ENCODE peak calls at places on chromosome 19, in five cellular contexts. One of them, this sample, is unnamed.

GRCh38 chr19:54172413-54172763 is 572 bp downstream of the TMC4 start:
- DNase-seq in K562: no peak
- DNase-seq in H1: no peak
- DNase-seq in SK-N-SH: no peak
- DNase-seq in HepG2: no peak
- DNase-seq in this sample: no peak

GRCh38 chr19:28640506-28640905 is 572.4 kb downstream of the UQCRFS1 start:
- DNase-seq in H1: no peak
- DNase-seq in SK-N-SH: no peak
- DNase-seq in HepG2: no peak
- DNase-seq in K562: no peak
- DNase-seq in this sample: no peak

GRCh38 chr19:35991731-35992450 is 3.1 kb upstream of the SDHAF1 start:
- DNase-seq in K562: no peak
- DNase-seq in HepG2: no peak
- DNase-seq in SK-N-SH: no peak
- DNase-seq in H1: no peak
- DNase-seq in this sample: no peak

GRCh38 chr19:49997709-49998108 is 27.5 kb downstream of the VRK3 start:
- DNase-seq in HepG2: peak
- DNase-seq in SK-N-SH: peak
- DNase-seq in H1: no peak
- DNase-seq in K562: peak
- DNase-seq in this sample: peak

GRCh38 chr19:37874784-37875183 is 31.6 kb downstream of the WDR87 start:
- DNase-seq in HepG2: peak
- DNase-seq in SK-N-SH: no peak
- DNase-seq in H1: no peak
- DNase-seq in K562: no peak
- DNase-seq in this sample: no peak

GRCh38 chr19:35267818-35268545 is 780 bp upstream of the USF2 start:
- DNase-seq in K562: peak
- DNase-seq in H1: no peak
- DNase-seq in HepG2: no peak
- DNase-seq in SK-N-SH: peak
- DNase-seq in this sample: no peak

GRCh38 chr19:1754651-1755466 is 1.6 kb downstream of the ONECUT3 start:
- DNase-seq in H1: no peak
- DNase-seq in HepG2: no peak
- DNase-seq in K562: no peak
- DNase-seq in SK-N-SH: no peak
- DNase-seq in this sample: no peak

GRCh38 chr19:45376045-45376724 is 5.8 kb upstream of the ERCC2 start:
- DNase-seq in SK-N-SH: peak
- DNase-seq in K562: peak
- DNase-seq in HepG2: peak
- DNase-seq in H1: no peak
- DNase-seq in this sample: no peak

GRCh38 chr19:19176950-19177349 is 6.9 kb upstream of the MEF2B start:
- DNase-seq in SK-N-SH: no peak
- DNase-seq in K562: peak
- DNase-seq in HepG2: no peak
- DNase-seq in H1: no peak
- DNase-seq in this sample: no peak

GRCh38 chr19:45792482-45793177 is at the start of gene DMWD:
- DNase-seq in HepG2: peak
- DNase-seq in K562: peak
- DNase-seq in SK-N-SH: peak
- DNase-seq in H1: peak
- DNase-seq in this sample: peak

GRCh38 chr19:53772943-53773342 is 51.2 kb downstream of the NLRP12 start:
- DNase-seq in HepG2: peak
- DNase-seq in K562: peak
- DNase-seq in H1: no peak
- DNase-seq in SK-N-SH: peak
- DNase-seq in this sample: no peak

GRCh38 chr19:8506402-8506957 is 4.0 kb upstream of the PRAM1 start:
- DNase-seq in H1: no peak
- DNase-seq in K562: peak
- DNase-seq in SK-N-SH: no peak
- DNase-seq in HepG2: no peak
- DNase-seq in this sample: no peak

GRCh38 chr19:4229179-4229931 is at the start of gene EBI3:
- DNase-seq in SK-N-SH: no peak
- DNase-seq in H1: no peak
- DNase-seq in HepG2: no peak
- DNase-seq in K562: peak
- DNase-seq in this sample: peak

GRCh38 chr19:52095172-52096014 is at the start of gene ZNF841:
- DNase-seq in H1: peak
- DNase-seq in HepG2: peak
- DNase-seq in SK-N-SH: peak
- DNase-seq in K562: peak
- DNase-seq in this sample: peak

GRCh38 chr19:33194884-33195710 is 967 bp downstream of the LRP3 start:
- DNase-seq in K562: no peak
- DNase-seq in H1: no peak
- DNase-seq in HepG2: peak
- DNase-seq in SK-N-SH: peak
- DNase-seq in this sample: no peak

GRCh38 chr19:16615788-16616187 is 12.2 kb downstream of the MED26 start:
- DNase-seq in HepG2: no peak
- DNase-seq in SK-N-SH: peak
- DNase-seq in H1: no peak
- DNase-seq in K562: peak
- DNase-seq in this sample: no peak
- TF ChIP-seq TAF1 in HepG2: no peak
- TF ChIP-seq TAF1 in SK-N-SH: no peak
- TF ChIP-seq TAF1 in H1: no peak
- TF ChIP-seq TAF1 in K562: no peak
- TF ChIP-seq TAF1 in this sample: no peak

DNA sequence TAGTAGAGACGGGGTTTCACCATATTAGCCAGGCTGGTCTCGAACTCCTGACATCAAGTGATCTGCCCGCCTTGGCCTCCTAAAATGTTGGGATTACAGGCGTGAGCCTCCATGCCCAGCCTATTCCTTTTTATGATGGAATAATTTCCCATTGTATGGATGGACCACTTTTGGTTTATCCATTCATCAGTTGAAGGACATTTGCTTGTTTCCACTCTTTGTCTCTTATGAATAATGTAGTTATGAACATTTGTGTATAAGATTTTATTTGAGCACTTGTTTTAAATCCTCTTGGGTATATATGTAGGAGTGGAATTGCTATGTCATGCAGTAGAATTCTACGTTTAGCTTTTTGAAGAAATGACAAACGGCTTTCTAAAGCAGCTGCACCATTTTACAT is 23.3 kb downstream of the FBXO27 start:
- DNase-seq in H1: no peak
- DNase-seq in SK-N-SH: no peak
- DNase-seq in HepG2: no peak
- DNase-seq in K562: no peak
- DNase-seq in this sample: no peak
- TF ChIP-seq YY1 in H1: no peak
- TF ChIP-seq YY1 in SK-N-SH: no peak
- TF ChIP-seq YY1 in HepG2: no peak
- TF ChIP-seq YY1 in K562: no peak
- TF ChIP-seq YY1 in this sample: no peak

GRCh38 chr19:48962029-48962848 is 2.9 kb upstream of the FTL start:
- DNase-seq in K562: peak
- DNase-seq in SK-N-SH: no peak
- DNase-seq in HepG2: peak
- DNase-seq in H1: no peak
- DNase-seq in this sample: no peak
- TF ChIP-seq TAF1 in K562: peak
- TF ChIP-seq TAF1 in SK-N-SH: no peak
- TF ChIP-seq TAF1 in HepG2: peak
- TF ChIP-seq TAF1 in H1: no peak
- TF ChIP-seq TAF1 in this sample: peak

GRCh38 chr19:12202250-12202649 is 39.4 kb downstream of the ZNF136 start:
- DNase-seq in K562: no peak
- DNase-seq in H1: peak
- DNase-seq in SK-N-SH: no peak
- DNase-seq in HepG2: peak
- DNase-seq in this sample: no peak
- TF ChIP-seq YY1 in K562: no peak
- TF ChIP-seq YY1 in H1: no peak
- TF ChIP-seq YY1 in SK-N-SH: no peak
- TF ChIP-seq YY1 in HepG2: peak
- TF ChIP-seq YY1 in this sample: no peak

GRCh38 chr19:5479958-5480357 is 24.7 kb downstream of the ZNRF4 start:
- DNase-seq in H1: no peak
- DNase-seq in K562: no peak
- DNase-seq in SK-N-SH: peak
- DNase-seq in HepG2: no peak
- DNase-seq in this sample: no peak

GRCh38 chr19:5481957-5482356 is 26.7 kb downstream of the ZNRF4 start:
- DNase-seq in K562: no peak
- DNase-seq in HepG2: no peak
- DNase-seq in SK-N-SH: no peak
- DNase-seq in H1: no peak
- DNase-seq in this sample: no peak

GRCh38 chr19:5478241-5478924 is 23.2 kb downstream of the ZNRF4 start:
- DNase-seq in HepG2: no peak
- DNase-seq in K562: no peak
- DNase-seq in H1: no peak
- DNase-seq in SK-N-SH: peak
- DNase-seq in this sample: no peak

GRCh38 chr19:5478925-5479588 is 23.8 kb downstream of the ZNRF4 start:
- DNase-seq in H1: no peak
- DNase-seq in SK-N-SH: no peak
- DNase-seq in K562: no peak
- DNase-seq in HepG2: no peak
- DNase-seq in this sample: no peak

DNA sequence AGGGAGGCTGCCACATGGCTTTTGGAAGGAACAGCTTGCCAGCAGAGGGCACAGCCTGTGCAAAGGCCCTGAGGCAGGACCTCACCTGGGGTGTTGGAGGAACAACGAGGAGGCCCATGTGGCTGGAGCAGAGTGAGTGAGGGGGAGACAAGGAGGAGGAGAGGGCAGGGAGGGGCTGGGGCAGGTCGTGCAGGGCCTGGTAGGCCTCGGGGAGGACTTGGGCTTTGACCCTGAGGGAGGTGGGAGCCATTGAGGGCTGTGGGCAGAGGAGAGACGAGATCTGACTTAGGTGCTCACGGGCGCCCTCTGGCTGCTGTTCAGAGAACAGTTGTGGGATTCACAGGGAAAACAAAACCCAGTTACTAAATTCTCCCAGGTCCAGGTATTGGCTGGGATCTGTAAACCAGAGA is 25.2 kb downstream of the ZNRF4 start:
- DNase-seq in SK-N-SH: peak
- DNase-seq in H1: peak
- DNase-seq in K562: peak
- DNase-seq in HepG2: peak
- DNase-seq in this sample: no peak
- TF ChIP-seq TAF1 in SK-N-SH: no peak
- TF ChIP-seq TAF1 in H1: no peak
- TF ChIP-seq TAF1 in K562: no peak
- TF ChIP-seq TAF1 in HepG2: no peak
- TF ChIP-seq TAF1 in this sample: no peak

GRCh38 chr19:42099336-42099925 is 23.5 kb downstream of the ZNF574 start:
- DNase-seq in HepG2: no peak
- DNase-seq in H1: no peak
- DNase-seq in K562: no peak
- DNase-seq in SK-N-SH: no peak
- DNase-seq in this sample: no peak

GRCh38 chr19:42098781-42099180 is 22.8 kb downstream of the ZNF574 start:
- DNase-seq in K562: no peak
- DNase-seq in H1: no peak
- DNase-seq in SK-N-SH: no peak
- DNase-seq in HepG2: no peak
- DNase-seq in this sample: no peak

GRCh38 chr19:42097461-42097860 is 21.5 kb downstream of the ZNF574 start:
- DNase-seq in HepG2: no peak
- DNase-seq in SK-N-SH: no peak
- DNase-seq in H1: no peak
- DNase-seq in K562: no peak
- DNase-seq in this sample: no peak

GRCh38 chr19:42105358-42105757 is 26.9 kb downstream of the POU2F2 start:
- DNase-seq in HepG2: no peak
- DNase-seq in H1: no peak
- DNase-seq in K562: no peak
- DNase-seq in SK-N-SH: no peak
- DNase-seq in this sample: no peak

DNA sequence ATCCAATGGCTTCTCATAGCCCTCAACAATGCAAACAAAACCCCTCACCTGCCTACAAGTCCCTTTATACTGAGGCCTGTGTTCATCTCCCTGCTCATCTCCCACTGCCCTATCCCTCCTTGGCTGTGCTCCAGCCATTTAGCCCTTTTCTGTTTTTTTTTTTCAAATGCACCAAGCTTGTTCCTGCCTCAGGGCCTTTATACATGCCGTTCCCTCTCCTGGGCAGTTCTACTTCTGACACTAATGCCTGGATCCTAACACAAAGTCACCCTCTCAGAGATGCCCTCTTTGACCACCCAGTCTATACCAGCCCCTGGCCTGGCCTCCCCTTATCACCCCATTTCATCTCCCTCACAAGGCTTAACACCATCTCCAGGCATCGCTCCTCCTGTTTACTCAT is 26.9 kb downstream of the ZNF574 start:
- DNase-seq in HepG2: no peak
- DNase-seq in SK-N-SH: no peak
- DNase-seq in H1: no peak
- DNase-seq in K562: no peak
- DNase-seq in this sample: no peak
- TF ChIP-seq YY1 in HepG2: no peak
- TF ChIP-seq YY1 in SK-N-SH: no peak
- TF ChIP-seq YY1 in H1: no peak
- TF ChIP-seq YY1 in K562: no peak
- TF ChIP-seq YY1 in this sample: no peak

GRCh38 chr19:57269515-57270250 is 10.6 kb upstream of the ZNF460 start:
- DNase-seq in K562: no peak
- DNase-seq in HepG2: no peak
- DNase-seq in SK-N-SH: peak
- DNase-seq in H1: no peak
- DNase-seq in this sample: peak
- TF ChIP-seq TAF1 in K562: no peak
- TF ChIP-seq TAF1 in HepG2: no peak
- TF ChIP-seq TAF1 in SK-N-SH: no peak
- TF ChIP-seq TAF1 in H1: no peak
- TF ChIP-seq TAF1 in this sample: no peak

DNA sequence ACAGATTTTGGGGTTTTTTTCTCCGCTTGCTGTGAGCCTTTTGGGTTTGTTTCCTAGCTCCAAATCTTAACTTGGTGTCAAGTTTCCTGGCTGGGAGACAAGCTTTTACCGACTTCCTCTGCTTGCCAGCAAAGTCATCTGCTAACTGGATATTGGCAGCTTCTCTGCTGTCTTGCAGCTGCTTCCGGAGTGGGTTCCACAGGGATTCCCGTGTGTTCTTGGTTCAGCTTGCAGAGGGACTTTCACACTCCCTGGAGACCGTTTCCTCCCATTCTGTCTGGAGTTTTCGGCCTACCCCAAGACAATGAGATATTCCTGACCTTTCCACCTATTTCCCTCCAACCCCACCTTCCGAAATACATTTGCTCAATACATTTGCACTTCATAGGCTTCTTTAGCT is 2.2 kb upstream of the COLGALT1 start:
- DNase-seq in K562: no peak
- DNase-seq in SK-N-SH: no peak
- DNase-seq in HepG2: no peak
- DNase-seq in H1: no peak
- DNase-seq in this sample: no peak
- TF ChIP-seq YY1 in K562: no peak
- TF ChIP-seq YY1 in SK-N-SH: no peak
- TF ChIP-seq YY1 in HepG2: no peak
- TF ChIP-seq YY1 in H1: no peak
- TF ChIP-seq YY1 in this sample: no peak